ENCODE peak calls at places on chromosomes 6 and 20, in eight cellular contexts. G is heart left ventricle; X is fibroblast of lung; F is tibial artery; V is EL; J is activated CD8-positive, alpha-beta memory T cell treated with anti-CD3 and anti-CD28 coated beads, Interleukin-2, amount 50 U/mL, for 4 hours; C is aorta; N is T follicular helper cell. W is an unnamed sample.

GRCh38 chr6:117483645-117484016 is 1.2 kb downstream of the DCBLD1 start:
- DNase-seq in G (no peak), X (peak; percentile 56), F (no peak), V (peak; percentile 50), J (no peak), C (no peak), N (no peak), W (no peak)

GRCh38 chr20:64038579-64039292 is 2.8 kb downstream of the C20orf204 start:
- DNase-seq in G (peak; percentile 87), X (peak; percentile 64), F (peak; percentile 55), V (peak; percentile 76), J (peak; percentile 80), C (peak; percentile 92), N (peak; percentile 60), W (peak; percentile 82)

GRCh38 chr20:32443386-32443974 is 85.3 kb downstream of the ASXL1 start:
- DNase-seq in G (no peak), X (no peak), F (no peak), V (peak; percentile 31), J (no peak), C (no peak), N (no peak), W (no peak)

GRCh38 chr6:37289931-37290330 is 32.0 kb upstream of the TMEM217 start:
- DNase-seq in G (no peak), X (no peak), F (no peak), V (no peak), J (no peak), C (no peak), N (no peak), W (no peak)

GRCh38 chr6:87656857-87657256 is 45.2 kb downstream of the AKIRIN2 start:
- DNase-seq in G (no peak), X (no peak), F (no peak), V (no peak), J (no peak), C (no peak), N (no peak), W (no peak)

GRCh38 chr6:36320475-36320874 is 16.2 kb downstream of the BNIP5 start:
- DNase-seq in G (no peak), X (no peak), F (no peak), V (no peak), J (no peak), C (no peak), N (no peak), W (no peak)

GRCh38 chr6:27814665-27815424 is 97.4 kb downstream of the OR2B2 start:
- DNase-seq in G (peak; percentile 70), X (peak; percentile 99), F (peak; percentile 64), V (peak; percentile 97), J (peak; percentile 67), C (peak; percentile 83), N (peak; percentile 71), W (no peak)

GRCh38 chr6:79143320-79143898 is 65.4 kb upstream of the PHIP start:
- DNase-seq in G (no peak), X (no peak), F (no peak), V (no peak), J (no peak), C (no peak), N (no peak), W (no peak)

GRCh38 chr6:139762587-139763031 is 388.2 kb upstream of the CITED2 start:
- DNase-seq in G (no peak), X (peak; percentile 68), F (no peak), V (peak; percentile 49), J (no peak), C (no peak), N (no peak), W (no peak)

GRCh38 chr6:130843575-130844320 is 16.5 kb downstream of the SMLR1 start:
- DNase-seq in G (no peak), X (peak; percentile 58), F (no peak), V (peak; percentile 56), J (no peak), C (no peak), N (no peak), W (no peak)

GRCh38 chr6:106334646-106335448 is 9.3 kb upstream of the ATG5 start:
- DNase-seq in G (no peak), X (peak; percentile 54), F (no peak), V (peak; percentile 52), J (peak; percentile 34), C (no peak), N (peak; percentile 28), W (no peak)

GRCh38 chr6:44059359-44060342 is 67.6 kb downstream of the MRPL14 start:
- DNase-seq in G (no peak), X (peak; percentile 88), F (no peak), V (peak; percentile 84), J (no peak), C (no peak), N (no peak), W (no peak)

GRCh38 chr20:17142666-17143065 is 84.2 kb upstream of the PCSK2 start:
- DNase-seq in G (no peak), X (no peak), F (no peak), V (no peak), J (no peak), C (no peak), N (no peak), W (no peak)

GRCh38 chr6:150528648-150529285 is 70.9 kb upstream of the PLEKHG1 start:
- DNase-seq in G (peak; percentile 71), X (peak; percentile 4), F (peak; percentile 39), V (peak; percentile 40), J (no peak), C (no peak), N (no peak), W (peak; percentile 68)

W was measured in sciatic nerve.